ENCODE peak calls at places on chromosome 3, in seven cellular contexts. L is Panc1, B is fibroblast of lung, W is breast epithelium, Z is Peyer's patch, R is Caco-2, H is lower lobe of right lung. U is an unnamed sample. For H3K9me3, H3K36me3 and H3K27me3, the result is how much of the 10 kb centered on the place peaks cover.

GRCh38 chr3:133863865-133864264 is 31.8 kb downstream of the RAB6B start:
- DNase-seq in L (no peak), B (no peak), W (no peak), Z (no peak), R (no peak), H (no peak), U (no peak)

GRCh38 chr3:59248976-59249375 is 199.2 kb upstream of the CFAP20DC start:
- DNase-seq in L (no peak), B (no peak), W (no peak), Z (no peak), R (no peak), H (no peak), U (no peak)

GRCh38 chr3:168850109-168850508 is 754.4 kb upstream of the GOLIM4 start:
- DNase-seq in L (no peak), B (no peak), W (no peak), Z (no peak), R (no peak), H (no peak), U (no peak)

GRCh38 chr3:139780603-139781002 is 102.8 kb upstream of the NMNAT3 start:
- DNase-seq in L (no peak), B (no peak), W (no peak), Z (no peak), R (no peak), H (no peak), U (no peak)

GRCh38 chr3:107545680-107546120 is 22.9 kb downstream of the BBX start:
- DNase-seq in L (no peak), B (no peak), W (no peak), Z (no peak), R (no peak), H (no peak), U (no peak)

GRCh38 chr3:170977911-170978310 is 48.6 kb downstream of the SLC2A2 start:
- DNase-seq in L (no peak), B (no peak), W (no peak), Z (no peak), R (no peak), H (no peak), U (no peak)

GRCh38 chr3:70736009-70736408 is 423.6 kb upstream of the MDFIC2 start:
- DNase-seq in L (no peak), B (no peak), W (no peak), Z (no peak), R (no peak), H (no peak), U (no peak)

GRCh38 chr3:111069974-111070751 is 1.5 kb upstream of the NECTIN3 start:
- DNase-seq in L (no peak), B (peak), W (no peak), Z (no peak), R (peak), H (no peak), U (peak)

GRCh38 chr3:59480486-59480995 is 430.7 kb upstream of the CFAP20DC start:
- DNase-seq in L (no peak), B (peak), W (no peak), Z (no peak), R (no peak), H (no peak), U (no peak)

GRCh38 chr3:23657647-23658046 is 148.1 kb upstream of the UBE2E1 start:
- DNase-seq in L (no peak), B (no peak), W (no peak), Z (no peak), R (no peak), H (no peak), U (no peak)

GRCh38 chr3:8954938-8955763 is 8.1 kb downstream of the RAD18 start:
- DNase-seq in L (no peak), B (no peak), W (no peak), Z (no peak), R (no peak), H (no peak), U (no peak)

GRCh38 chr3:62049033-62049432 is 324.3 kb downstream of the FEZF2 start:
- DNase-seq in L (no peak), B (no peak), W (no peak), Z (no peak), R (no peak), H (no peak), U (no peak)

GRCh38 chr3:180776433-180776832 is 97.1 kb upstream of the CCDC39 start:
- DNase-seq in L (no peak), B (no peak), W (no peak), Z (no peak), R (no peak), H (no peak), U (no peak)
- H3K9me3 ChIP-seq in L (under half), B (under half), W (half or more), Z (under half), R (under half), H (under half), U (under half)

GRCh38 chr3:52523386-52524257 is 10.0 kb downstream of the NT5DC2 start:
- DNase-seq in L (no peak), B (no peak), W (no peak), Z (no peak), R (no peak), H (peak), U (no peak)

GRCh38 chr3:52526151-52526561 is 7.5 kb downstream of the NT5DC2 start:
- DNase-seq in L (no peak), B (no peak), W (no peak), Z (no peak), R (no peak), H (peak), U (no peak)

GRCh38 chr3:52525666-52526065 is 8.0 kb downstream of the NT5DC2 start:
- DNase-seq in L (no peak), B (no peak), W (no peak), Z (no peak), R (no peak), H (peak), U (no peak)

GRCh38 chr3:52524258-52524751 is 9.4 kb downstream of the NT5DC2 start:
- DNase-seq in L (no peak), B (no peak), W (no peak), Z (no peak), R (no peak), H (peak), U (no peak)

DNA sequence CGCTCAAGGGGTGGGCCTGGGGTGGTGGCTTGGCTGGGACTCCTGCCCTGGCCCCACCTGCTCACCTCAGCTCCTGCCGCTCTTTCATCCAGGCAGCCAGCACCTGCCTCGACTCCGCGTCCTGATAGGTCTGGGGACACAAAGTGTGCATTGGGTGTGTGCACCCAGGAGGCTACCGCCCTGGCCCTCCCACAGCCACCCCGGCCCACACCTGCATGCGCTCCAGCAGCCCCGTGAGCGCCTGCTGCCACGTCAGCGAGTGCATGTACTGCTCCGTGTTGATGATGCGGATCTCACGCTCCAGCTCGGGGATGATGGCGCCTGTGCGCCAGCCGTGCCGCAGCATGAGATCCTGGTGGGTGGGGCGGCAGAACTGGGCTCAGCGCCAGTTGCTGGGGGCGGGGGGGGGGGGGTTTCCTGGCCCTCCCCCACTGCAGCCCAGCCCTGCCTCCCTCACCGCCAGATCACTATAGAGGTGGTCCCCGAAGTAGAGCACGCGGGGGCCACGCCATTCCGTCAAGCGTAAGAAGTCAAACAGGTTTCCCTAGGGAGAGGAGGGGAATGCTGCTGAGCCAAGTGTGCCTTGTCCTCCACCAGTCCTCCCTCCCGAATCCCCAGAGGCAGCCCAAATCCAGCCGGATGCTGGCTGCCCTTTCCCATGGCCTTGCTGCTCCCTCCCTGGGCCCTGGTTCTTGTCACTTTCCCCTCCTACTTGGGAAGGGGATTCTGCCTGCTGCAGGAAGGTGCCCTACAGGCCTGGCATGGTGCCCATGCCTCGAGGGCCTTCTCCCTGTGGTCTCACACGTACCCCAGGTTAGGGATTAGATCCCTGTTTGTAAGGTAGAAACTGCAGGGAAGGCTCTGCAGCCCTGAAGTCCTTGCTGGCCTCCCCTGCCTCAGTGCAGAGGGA is 8.7 kb downstream of the NT5DC2 start:
- DNase-seq in L (no peak), B (no peak), W (peak), Z (no peak), R (no peak), H (peak), U (no peak)
- H3K36me3 ChIP-seq in L (under half), B (under half), W (under half), Z (under half), R (under half), H (half or more), U (half or more)

GRCh38 chr3:129389572-129389937 is 38.9 kb downstream of the EFCAB12 start:
- DNase-seq in L (no peak), B (no peak), W (no peak), Z (no peak), R (no peak), H (no peak), U (no peak)
- H3K27me3 ChIP-seq in L (under half), B (under half), W (under half), Z (under half), R (under half), H (under half), U (under half)

DNA sequence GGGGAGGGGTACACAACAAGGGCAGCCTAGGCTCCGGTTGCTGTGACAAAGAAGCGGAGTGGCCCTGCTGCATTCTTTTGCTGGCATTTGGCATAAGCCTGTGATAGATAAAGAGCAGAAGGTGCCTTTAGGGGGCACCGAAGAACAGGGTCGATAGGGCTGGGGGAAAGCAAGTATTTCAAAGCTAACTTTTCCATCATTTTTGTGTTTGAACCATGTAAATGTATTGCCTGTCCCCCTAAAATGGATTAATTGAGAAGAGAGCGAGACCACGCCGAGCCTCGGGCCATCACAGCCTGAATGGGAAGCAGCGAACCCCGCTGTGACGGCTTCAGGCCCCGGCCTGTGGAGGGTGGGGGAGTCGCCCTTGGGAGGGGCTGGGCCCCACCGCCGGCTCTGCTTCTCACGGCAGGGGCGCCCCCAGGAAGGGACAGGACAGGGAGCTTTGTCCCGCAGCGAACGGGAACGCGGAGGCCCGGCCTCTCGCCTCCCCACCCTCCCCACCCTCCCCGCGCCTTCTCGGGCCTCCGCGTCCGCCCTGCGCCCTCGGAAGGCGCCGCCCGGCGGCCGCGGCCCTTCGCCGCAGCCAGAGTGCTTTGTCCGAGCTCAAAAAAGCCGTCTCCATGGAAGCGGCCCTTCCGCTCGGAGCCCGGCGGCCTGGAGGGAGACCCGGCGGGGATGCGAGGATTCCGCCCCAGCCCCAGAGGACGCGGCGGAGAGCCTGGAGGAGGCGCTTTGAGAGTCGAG is 32.4 kb upstream of the ALDH1L1 start:
- DNase-seq in L (no peak), B (peak), W (peak), Z (no peak), R (peak), H (peak), U (peak)
- H3K9me3 ChIP-seq in L (under half), B (under half), W (under half), Z (under half), R (under half), H (under half), U (under half)

DNA sequence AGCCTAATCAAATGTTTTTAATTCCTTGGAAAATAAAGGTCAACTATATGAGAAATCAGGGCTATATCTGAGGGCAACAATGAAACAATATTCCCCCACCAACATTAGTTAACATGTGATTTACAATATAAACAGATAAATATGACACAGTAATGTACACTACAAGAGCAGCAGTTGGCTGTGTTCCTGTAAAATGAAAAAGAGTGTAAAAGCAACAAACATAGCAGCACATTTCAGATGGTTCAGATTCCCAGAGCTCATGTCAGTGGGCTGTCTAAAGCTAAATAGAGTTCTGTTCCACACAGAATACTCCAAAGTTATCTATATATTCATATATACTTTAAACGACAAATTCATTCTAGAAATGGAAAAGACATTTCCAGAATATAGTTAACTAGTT is 42.6 kb downstream of the ANKRD28 start:
- DNase-seq in L (no peak), B (peak), W (no peak), Z (no peak), R (no peak), H (no peak), U (no peak)
- H3K36me3 ChIP-seq in L (under half), B (under half), W (under half), Z (under half), R (under half), H (under half), U (under half)

DNA sequence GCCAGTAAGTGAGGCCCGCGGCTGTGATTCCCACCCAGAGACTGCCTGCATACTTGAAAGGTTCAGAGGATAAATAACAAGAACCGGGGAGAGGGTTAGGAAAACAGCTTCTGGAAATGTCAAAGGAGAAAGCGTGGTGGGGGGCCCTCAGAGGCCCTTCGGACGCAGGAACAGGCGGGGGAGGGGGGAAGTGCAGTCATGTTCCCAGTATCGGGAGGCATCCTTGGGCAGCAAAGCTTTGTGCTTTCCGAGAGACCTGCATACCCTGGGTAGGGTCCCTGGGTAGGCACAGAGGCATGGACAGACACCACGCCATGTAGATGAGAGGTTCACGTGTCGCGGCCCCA is 21.4 kb downstream of the EPHB3 start:
- DNase-seq in L (no peak), B (no peak), W (no peak), Z (no peak), R (no peak), H (no peak), U (no peak)
- H3K27me3 ChIP-seq in L (under half), B (under half), W (under half), Z (under half), R (under half), H (under half), U (under half)

GRCh38 chr3:36679384-36680200 is 84.8 kb downstream of the DCLK3 start:
- DNase-seq in L (no peak), B (peak), W (no peak), Z (no peak), R (no peak), H (no peak), U (no peak)
- H3K9me3 ChIP-seq in L (under half), B (under half), W (under half), Z (under half), R (under half), H (under half), U (under half)

GRCh38 chr3:191360620-191361019 is 30.3 kb upstream of the UTS2B start:
- DNase-seq in L (no peak), B (no peak), W (no peak), Z (no peak), R (peak), H (no peak), U (peak)

GRCh38 chr3:191356586-191357439 is 26.5 kb upstream of the UTS2B start:
- DNase-seq in L (no peak), B (peak), W (no peak), Z (no peak), R (no peak), H (no peak), U (no peak)

GRCh38 chr3:191357909-191358308 is 27.6 kb upstream of the UTS2B start:
- DNase-seq in L (no peak), B (no peak), W (no peak), Z (no peak), R (no peak), H (no peak), U (no peak)

GRCh38 chr3:191361456-191361855 is 31.1 kb upstream of the UTS2B start:
- DNase-seq in L (no peak), B (no peak), W (no peak), Z (no peak), R (no peak), H (no peak), U (peak)

DNA sequence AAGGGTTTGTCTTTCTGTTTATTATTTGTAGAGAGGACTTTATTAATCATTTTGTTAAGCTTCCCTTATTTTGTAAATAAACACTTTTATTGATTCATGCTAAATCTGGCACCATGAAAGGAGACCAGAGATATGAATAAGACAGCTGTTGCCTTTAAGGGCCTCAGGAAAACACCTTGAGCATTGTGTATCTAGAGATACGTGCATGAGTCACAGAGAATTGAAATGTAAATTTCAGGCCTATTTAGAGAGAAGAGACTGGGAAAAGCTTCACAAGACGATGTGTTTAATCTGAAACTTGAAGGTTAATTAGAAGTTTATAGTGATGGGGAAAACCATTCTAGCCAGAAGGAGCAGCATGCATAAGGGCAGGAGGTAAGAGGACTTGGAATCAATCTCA is 28.6 kb upstream of the UTS2B start:
- DNase-seq in L (no peak), B (no peak), W (no peak), Z (no peak), R (no peak), H (no peak), U (no peak)
- H3K36me3 ChIP-seq in L (under half), B (under half), W (under half), Z (under half), R (under half), H (half or more), U (under half)

GRCh38 chr3:52278510-52279069 is at the start of gene WDR82:
- DNase-seq in L (no peak), B (peak), W (peak), Z (peak), R (peak), H (peak), U (peak)
- H3K27me3 ChIP-seq in L (under half), B (under half), W (under half), Z (under half), R (under half), H (under half), U (under half)

U was measured in HAP-1.